ENCODE peak calls at places on chromosomes 4 and X, in five cellular contexts. P, W, A, H and C are unnamed samples.

GRCh38 chrX:96027363-96027894 is 657.2 kb upstream of the DIAPH2 start:
- DNase-seq in W (no peak), A (no peak), H (no peak), P (no peak), C (no peak)

GRCh38 chr4:82044141-82044993 is 329.4 kb downstream of the HNRNPD start:
- DNase-seq in W (no peak), A (peak), P (no peak), H (peak), C (no peak)

GRCh38 chr4:7559316-7559715 is 124.6 kb upstream of the PSAPL1 start:
- DNase-seq in P (no peak), H (no peak), A (no peak), W (no peak), C (no peak)

GRCh38 chr4:11507920-11508319 is 79.2 kb upstream of the HS3ST1 start:
- DNase-seq in H (no peak), A (no peak), P (no peak), W (no peak), C (no peak)

GRCh38 chr4:123433573-123433972 is 37.0 kb downstream of the SPRY1 start:
- DNase-seq in A (no peak), W (no peak), P (no peak), H (no peak), C (no peak)

GRCh38 chr4:23750125-23750524 is 139.7 kb downstream of the PPARGC1A start:
- DNase-seq in A (no peak), H (no peak), P (no peak), W (no peak), C (no peak)

GRCh38 chrX:47674776-47675175 is 15.8 kb upstream of the UXT start:
- DNase-seq in W (no peak), A (no peak), H (no peak), P (no peak), C (no peak)

GRCh38 chrX:39361736-39362135 is 560.5 kb downstream of the MID1IP1 start:
- DNase-seq in P (no peak), W (no peak), H (no peak), A (no peak), C (no peak)

GRCh38 chrX:1502241-1502640 is 34.7 kb downstream of the P2RY8 start:
- DNase-seq in W (no peak), A (no peak), H (no peak), P (no peak), C (no peak)

GRCh38 chr4:53779025-53779424 is 187.7 kb upstream of the LNX1 start:
- DNase-seq in H (no peak), W (no peak), A (no peak), P (no peak), C (no peak)

GRCh38 chr4:8724436-8725070 is 132.0 kb downstream of the CPZ start:
- DNase-seq in H (no peak), A (no peak), W (no peak), P (no peak), C (no peak)

GRCh38 chr4:89316931-89317366 is 9.3 kb upstream of the GPRIN3 start:
- DNase-seq in A (no peak), H (no peak), P (no peak), W (no peak), C (no peak)

GRCh38 chrX:55132416-55132815 is 43.6 kb downstream of the PAGE2 start:
- DNase-seq in P (no peak), A (no peak), H (no peak), W (no peak), C (no peak)

GRCh38 chrX:43702079-43702524 is 46.0 kb downstream of the MAOA start:
- DNase-seq in W (peak), A (no peak), H (no peak), P (no peak), C (no peak)
- TF ChIP-seq ZNF274 in W (no peak), A (no peak), H (no peak), P (no peak), C (no peak)

DNA sequence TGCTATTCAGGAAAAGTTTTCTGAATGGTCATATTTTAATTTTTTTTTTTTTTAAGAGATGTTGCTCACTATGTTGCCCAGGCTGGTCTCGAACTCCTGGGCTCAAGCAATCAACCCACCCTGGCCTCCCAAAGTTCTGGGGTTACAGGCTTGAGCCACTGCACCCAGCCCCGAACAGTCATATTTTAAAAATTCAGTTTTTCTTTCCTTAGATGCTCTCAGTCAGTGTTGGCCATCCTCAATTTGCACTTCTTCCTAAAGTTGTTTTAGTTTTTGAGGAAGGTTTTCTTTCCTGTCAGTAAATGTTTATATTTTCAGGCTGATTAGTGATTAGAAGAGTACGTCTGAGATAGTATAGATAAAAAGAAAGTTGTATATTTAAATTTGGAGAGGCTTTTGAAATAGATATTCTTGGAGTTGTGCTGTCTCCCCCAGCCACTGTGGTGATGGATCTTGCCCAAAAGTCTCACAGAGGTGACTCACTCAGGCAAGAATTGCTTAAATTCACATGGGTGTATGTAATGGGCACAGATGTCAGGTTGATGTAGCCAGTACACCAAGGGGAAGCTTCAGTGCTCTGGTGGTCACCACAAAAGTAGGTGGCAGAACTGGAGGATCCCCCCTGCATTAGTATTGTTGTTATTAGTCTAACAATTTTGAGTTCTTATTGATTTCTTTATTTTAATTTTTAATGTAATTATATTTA is 72.2 kb upstream of the ELOVL6 start:
- DNase-seq in A (no peak), P (no peak), W (no peak), H (no peak), C (no peak)
- TF ChIP-seq ZNF274 in A (no peak), P (no peak), W (no peak), H (no peak), C (no peak)

GRCh38 chr4:108433832-108434231 is 186.5 kb upstream of the RPL34 start:
- DNase-seq in H (no peak), W (no peak), P (no peak), A (no peak), C (no peak)
- TF ChIP-seq ZNF274 in H (no peak), W (no peak), P (no peak), A (no peak), C (no peak)

DNA sequence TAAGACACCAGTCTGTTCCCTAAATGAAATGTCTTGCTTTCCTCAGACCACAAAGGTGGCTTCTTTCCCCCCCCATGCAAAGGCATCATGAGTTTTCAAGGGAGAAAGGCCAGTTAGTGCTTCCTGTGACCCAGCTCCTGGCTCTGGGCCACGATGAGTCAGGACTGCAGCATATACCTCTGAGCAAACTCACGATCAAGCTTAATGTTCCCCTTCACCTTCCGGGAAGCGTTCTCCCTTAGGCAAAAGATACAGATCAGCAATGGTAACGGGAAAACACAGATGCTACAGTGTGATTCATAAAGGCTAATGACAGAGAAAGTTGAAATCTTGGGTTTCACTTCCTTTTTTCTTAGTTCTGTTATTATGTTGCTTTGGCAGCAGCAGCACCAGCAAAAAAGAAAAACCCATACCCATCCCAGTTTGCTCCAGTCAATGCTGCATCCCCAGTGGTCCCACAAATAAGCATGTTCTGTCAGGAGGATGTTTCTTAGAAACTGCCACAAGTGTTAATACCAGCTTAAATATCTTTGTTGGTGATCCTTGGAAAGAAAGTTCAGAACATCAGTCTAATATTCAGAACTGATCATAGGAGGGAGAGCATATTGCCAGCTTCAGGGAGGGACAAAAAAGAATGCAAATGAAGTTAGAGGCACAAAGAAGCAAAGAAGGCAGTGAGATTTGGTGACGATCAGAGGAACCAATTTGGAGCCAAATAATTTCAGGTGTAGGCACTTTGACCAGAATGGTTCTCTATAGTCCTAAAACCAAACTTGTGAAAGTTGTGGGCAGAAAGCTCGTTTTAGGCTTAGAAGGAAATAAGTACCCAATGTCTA is 41.2 kb downstream of the LONRF3 start:
- DNase-seq in A (no peak), H (no peak), P (peak), W (no peak), C (peak)
- TF ChIP-seq ZNF274 in A (no peak), H (no peak), P (no peak), W (no peak), C (no peak)

DNA sequence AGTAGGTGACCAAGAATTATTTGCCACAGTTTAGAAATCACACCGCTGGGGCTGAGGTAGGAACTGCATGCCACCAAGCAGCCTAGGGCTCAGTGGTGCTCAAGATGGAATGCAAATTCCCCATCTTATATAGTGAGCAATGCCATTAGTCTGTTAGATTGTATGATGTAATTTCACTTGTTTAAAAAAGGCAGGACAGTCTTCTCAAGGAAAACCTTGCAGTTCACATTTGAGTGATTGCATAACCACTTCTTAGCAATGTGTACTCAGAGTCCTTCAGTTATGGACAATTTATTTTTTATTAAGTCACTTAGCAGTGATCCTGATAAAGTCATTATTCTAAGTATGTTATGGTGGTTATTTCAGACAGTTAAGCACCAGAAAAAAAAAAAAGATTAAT is 142.9 kb upstream of the SFRP2 start:
- DNase-seq in H (no peak), A (no peak), P (no peak), W (no peak), C (no peak)
- TF ChIP-seq ZNF274 in H (no peak), A (no peak), P (no peak), W (no peak), C (no peak)